ENCODE peak calls at places on chromosomes 1 and 21, in nine cellular contexts. One of them, this sample, is unnamed.

GRCh38 chr1:52836035-52836434 is 6.5 kb upstream of the ZYG11A start:
- DNase-seq in HTR-8/SVneo: no peak
- DNase-seq in activated CD8-positive, alpha-beta memory T cell treated with anti-CD3 and anti-CD28 coated beads for 48 hours: no peak
- DNase-seq in GM20000: no peak
- DNase-seq in stimulated activated CD4-positive, alpha-beta T cell treated with anti-CD3 and anti-CD28 coated beads, Interleukin-2, amount 100 ng/mL, for 48 hours: no peak
- DNase-seq in activated T-helper 1 cell treated with anti-CD3 and anti-CD28 coated beads, Interleukin-12 subunit alpha, Interleukin-12 subunit beta, Interleukin-2, Interleukin-4 antibody, amounts not matched to agents 30 ng/mL and 10 ng/mL and 1 ng/mL, durations not matched to agents 14 hours and 24 hours and 36 hours: no peak
- DNase-seq in cardiac septum: no peak
- DNase-seq in activated B cell treated with CpG ODN at 0.5 μM for 24 hours: no peak
- DNase-seq in activated effector memory CD4-positive, alpha-beta T cell treated with anti-CD3 and anti-CD28 coated beads, Interleukin-2, amount 50 U/mL, for 16 hours: no peak
- DNase-seq in this sample: no peak

GRCh38 chr1:8858112-8858668 is 20.3 kb downstream of the ENO1 start:
- DNase-seq in cardiac septum: no peak
- DNase-seq in activated CD8-positive, alpha-beta memory T cell treated with anti-CD3 and anti-CD28 coated beads for 48 hours: no peak
- DNase-seq in HTR-8/SVneo: no peak
- DNase-seq in activated T-helper 1 cell treated with anti-CD3 and anti-CD28 coated beads, Interleukin-12 subunit alpha, Interleukin-12 subunit beta, Interleukin-2, Interleukin-4 antibody, amounts not matched to agents 30 ng/mL and 10 ng/mL and 1 ng/mL, durations not matched to agents 14 hours and 24 hours and 36 hours: no peak
- DNase-seq in activated effector memory CD4-positive, alpha-beta T cell treated with anti-CD3 and anti-CD28 coated beads, Interleukin-2, amount 50 U/mL, for 16 hours: no peak
- DNase-seq in activated B cell treated with CpG ODN at 0.5 μM for 24 hours: no peak
- DNase-seq in GM20000: no peak
- DNase-seq in stimulated activated CD4-positive, alpha-beta T cell treated with anti-CD3 and anti-CD28 coated beads, Interleukin-2, amount 100 ng/mL, for 48 hours: no peak
- DNase-seq in this sample: no peak

GRCh38 chr21:32233055-32233546 is 45.7 kb downstream of the MIS18A start:
- DNase-seq in activated B cell treated with CpG ODN at 0.5 μM for 24 hours: no peak
- DNase-seq in activated T-helper 1 cell treated with anti-CD3 and anti-CD28 coated beads, Interleukin-12 subunit alpha, Interleukin-12 subunit beta, Interleukin-2, Interleukin-4 antibody, amounts not matched to agents 30 ng/mL and 10 ng/mL and 1 ng/mL, durations not matched to agents 14 hours and 24 hours and 36 hours: no peak
- DNase-seq in GM20000: no peak
- DNase-seq in HTR-8/SVneo: no peak
- DNase-seq in activated CD8-positive, alpha-beta memory T cell treated with anti-CD3 and anti-CD28 coated beads for 48 hours: no peak
- DNase-seq in stimulated activated CD4-positive, alpha-beta T cell treated with anti-CD3 and anti-CD28 coated beads, Interleukin-2, amount 100 ng/mL, for 48 hours: no peak
- DNase-seq in cardiac septum: no peak
- DNase-seq in activated effector memory CD4-positive, alpha-beta T cell treated with anti-CD3 and anti-CD28 coated beads, Interleukin-2, amount 50 U/mL, for 16 hours: no peak
- DNase-seq in this sample: no peak

GRCh38 chr21:41733951-41734689 is 32.7 kb downstream of the RIPK4 start:
- DNase-seq in cardiac septum: no peak
- DNase-seq in activated effector memory CD4-positive, alpha-beta T cell treated with anti-CD3 and anti-CD28 coated beads, Interleukin-2, amount 50 U/mL, for 16 hours: no peak
- DNase-seq in activated B cell treated with CpG ODN at 0.5 μM for 24 hours: no peak
- DNase-seq in activated CD8-positive, alpha-beta memory T cell treated with anti-CD3 and anti-CD28 coated beads for 48 hours: no peak
- DNase-seq in activated T-helper 1 cell treated with anti-CD3 and anti-CD28 coated beads, Interleukin-12 subunit alpha, Interleukin-12 subunit beta, Interleukin-2, Interleukin-4 antibody, amounts not matched to agents 30 ng/mL and 10 ng/mL and 1 ng/mL, durations not matched to agents 14 hours and 24 hours and 36 hours: no peak
- DNase-seq in stimulated activated CD4-positive, alpha-beta T cell treated with anti-CD3 and anti-CD28 coated beads, Interleukin-2, amount 100 ng/mL, for 48 hours: no peak
- DNase-seq in HTR-8/SVneo: no peak
- DNase-seq in GM20000: no peak
- DNase-seq in this sample: no peak

GRCh38 chr1:231799363-231799986 is 172.9 kb downstream of the DISC1 start:
- DNase-seq in activated CD8-positive, alpha-beta memory T cell treated with anti-CD3 and anti-CD28 coated beads for 48 hours: no peak
- DNase-seq in HTR-8/SVneo: no peak
- DNase-seq in GM20000: no peak
- DNase-seq in activated B cell treated with CpG ODN at 0.5 μM for 24 hours: no peak
- DNase-seq in activated T-helper 1 cell treated with anti-CD3 and anti-CD28 coated beads, Interleukin-12 subunit alpha, Interleukin-12 subunit beta, Interleukin-2, Interleukin-4 antibody, amounts not matched to agents 30 ng/mL and 10 ng/mL and 1 ng/mL, durations not matched to agents 14 hours and 24 hours and 36 hours: no peak
- DNase-seq in activated effector memory CD4-positive, alpha-beta T cell treated with anti-CD3 and anti-CD28 coated beads, Interleukin-2, amount 50 U/mL, for 16 hours: no peak
- DNase-seq in stimulated activated CD4-positive, alpha-beta T cell treated with anti-CD3 and anti-CD28 coated beads, Interleukin-2, amount 100 ng/mL, for 48 hours: no peak
- DNase-seq in cardiac septum: no peak
- DNase-seq in this sample: no peak

GRCh38 chr1:912740-913301 is 10.9 kb upstream of the SAMD11 start:
- DNase-seq in cardiac septum: peak
- DNase-seq in activated CD8-positive, alpha-beta memory T cell treated with anti-CD3 and anti-CD28 coated beads for 48 hours: no peak
- DNase-seq in stimulated activated CD4-positive, alpha-beta T cell treated with anti-CD3 and anti-CD28 coated beads, Interleukin-2, amount 100 ng/mL, for 48 hours: no peak
- DNase-seq in HTR-8/SVneo: no peak
- DNase-seq in GM20000: no peak
- DNase-seq in activated T-helper 1 cell treated with anti-CD3 and anti-CD28 coated beads, Interleukin-12 subunit alpha, Interleukin-12 subunit beta, Interleukin-2, Interleukin-4 antibody, amounts not matched to agents 30 ng/mL and 10 ng/mL and 1 ng/mL, durations not matched to agents 14 hours and 24 hours and 36 hours: no peak
- DNase-seq in activated effector memory CD4-positive, alpha-beta T cell treated with anti-CD3 and anti-CD28 coated beads, Interleukin-2, amount 50 U/mL, for 16 hours: peak
- DNase-seq in activated B cell treated with CpG ODN at 0.5 μM for 24 hours: no peak
- DNase-seq in this sample: no peak

GRCh38 chr21:44919913-44920693 is 596 bp downstream of the ITGB2 start:
- DNase-seq in stimulated activated CD4-positive, alpha-beta T cell treated with anti-CD3 and anti-CD28 coated beads, Interleukin-2, amount 100 ng/mL, for 48 hours: no peak
- DNase-seq in activated CD8-positive, alpha-beta memory T cell treated with anti-CD3 and anti-CD28 coated beads for 48 hours: no peak
- DNase-seq in activated B cell treated with CpG ODN at 0.5 μM for 24 hours: no peak
- DNase-seq in activated effector memory CD4-positive, alpha-beta T cell treated with anti-CD3 and anti-CD28 coated beads, Interleukin-2, amount 50 U/mL, for 16 hours: peak
- DNase-seq in cardiac septum: no peak
- DNase-seq in GM20000: no peak
- DNase-seq in activated T-helper 1 cell treated with anti-CD3 and anti-CD28 coated beads, Interleukin-12 subunit alpha, Interleukin-12 subunit beta, Interleukin-2, Interleukin-4 antibody, amounts not matched to agents 30 ng/mL and 10 ng/mL and 1 ng/mL, durations not matched to agents 14 hours and 24 hours and 36 hours: no peak
- DNase-seq in HTR-8/SVneo: no peak
- DNase-seq in this sample: no peak

GRCh38 chr1:205505076-205505729 is 734 bp downstream of the CDK18 start:
- DNase-seq in stimulated activated CD4-positive, alpha-beta T cell treated with anti-CD3 and anti-CD28 coated beads, Interleukin-2, amount 100 ng/mL, for 48 hours: no peak
- DNase-seq in GM20000: no peak
- DNase-seq in activated CD8-positive, alpha-beta memory T cell treated with anti-CD3 and anti-CD28 coated beads for 48 hours: no peak
- DNase-seq in cardiac septum: no peak
- DNase-seq in HTR-8/SVneo: no peak
- DNase-seq in activated T-helper 1 cell treated with anti-CD3 and anti-CD28 coated beads, Interleukin-12 subunit alpha, Interleukin-12 subunit beta, Interleukin-2, Interleukin-4 antibody, amounts not matched to agents 30 ng/mL and 10 ng/mL and 1 ng/mL, durations not matched to agents 14 hours and 24 hours and 36 hours: no peak
- DNase-seq in activated B cell treated with CpG ODN at 0.5 μM for 24 hours: no peak
- DNase-seq in activated effector memory CD4-positive, alpha-beta T cell treated with anti-CD3 and anti-CD28 coated beads, Interleukin-2, amount 50 U/mL, for 16 hours: no peak
- DNase-seq in this sample: no peak

GRCh38 chr1:19222979-19223824 is 13.1 kb upstream of the UBR4 start:
- DNase-seq in GM20000: no peak
- DNase-seq in activated B cell treated with CpG ODN at 0.5 μM for 24 hours: no peak
- DNase-seq in activated effector memory CD4-positive, alpha-beta T cell treated with anti-CD3 and anti-CD28 coated beads, Interleukin-2, amount 50 U/mL, for 16 hours: no peak
- DNase-seq in stimulated activated CD4-positive, alpha-beta T cell treated with anti-CD3 and anti-CD28 coated beads, Interleukin-2, amount 100 ng/mL, for 48 hours: no peak
- DNase-seq in cardiac septum: no peak
- DNase-seq in HTR-8/SVneo: no peak
- DNase-seq in activated T-helper 1 cell treated with anti-CD3 and anti-CD28 coated beads, Interleukin-12 subunit alpha, Interleukin-12 subunit beta, Interleukin-2, Interleukin-4 antibody, amounts not matched to agents 30 ng/mL and 10 ng/mL and 1 ng/mL, durations not matched to agents 14 hours and 24 hours and 36 hours: no peak
- DNase-seq in activated CD8-positive, alpha-beta memory T cell treated with anti-CD3 and anti-CD28 coated beads for 48 hours: no peak
- DNase-seq in this sample: no peak

GRCh38 chr1:83692524-83693336 is 306.2 kb downstream of the TTLL7 start:
- DNase-seq in activated CD8-positive, alpha-beta memory T cell treated with anti-CD3 and anti-CD28 coated beads for 48 hours: no peak
- DNase-seq in stimulated activated CD4-positive, alpha-beta T cell treated with anti-CD3 and anti-CD28 coated beads, Interleukin-2, amount 100 ng/mL, for 48 hours: no peak
- DNase-seq in cardiac septum: no peak
- DNase-seq in HTR-8/SVneo: peak
- DNase-seq in activated T-helper 1 cell treated with anti-CD3 and anti-CD28 coated beads, Interleukin-12 subunit alpha, Interleukin-12 subunit beta, Interleukin-2, Interleukin-4 antibody, amounts not matched to agents 30 ng/mL and 10 ng/mL and 1 ng/mL, durations not matched to agents 14 hours and 24 hours and 36 hours: no peak
- DNase-seq in GM20000: peak
- DNase-seq in activated effector memory CD4-positive, alpha-beta T cell treated with anti-CD3 and anti-CD28 coated beads, Interleukin-2, amount 50 U/mL, for 16 hours: peak
- DNase-seq in activated B cell treated with CpG ODN at 0.5 μM for 24 hours: no peak
- DNase-seq in this sample: no peak

GRCh38 chr1:16888806-16889178 is 7.0 kb upstream of the RNU1-2 start:
- DNase-seq in HTR-8/SVneo: no peak
- DNase-seq in GM20000: no peak
- DNase-seq in stimulated activated CD4-positive, alpha-beta T cell treated with anti-CD3 and anti-CD28 coated beads, Interleukin-2, amount 100 ng/mL, for 48 hours: no peak
- DNase-seq in cardiac septum: no peak
- DNase-seq in activated effector memory CD4-positive, alpha-beta T cell treated with anti-CD3 and anti-CD28 coated beads, Interleukin-2, amount 50 U/mL, for 16 hours: no peak
- DNase-seq in activated B cell treated with CpG ODN at 0.5 μM for 24 hours: no peak
- DNase-seq in activated CD8-positive, alpha-beta memory T cell treated with anti-CD3 and anti-CD28 coated beads for 48 hours: no peak
- DNase-seq in activated T-helper 1 cell treated with anti-CD3 and anti-CD28 coated beads, Interleukin-12 subunit alpha, Interleukin-12 subunit beta, Interleukin-2, Interleukin-4 antibody, amounts not matched to agents 30 ng/mL and 10 ng/mL and 1 ng/mL, durations not matched to agents 14 hours and 24 hours and 36 hours: no peak
- DNase-seq in this sample: no peak

GRCh38 chr1:64242895-64243756 is 39.7 kb downstream of the UBE2U start:
- DNase-seq in activated T-helper 1 cell treated with anti-CD3 and anti-CD28 coated beads, Interleukin-12 subunit alpha, Interleukin-12 subunit beta, Interleukin-2, Interleukin-4 antibody, amounts not matched to agents 30 ng/mL and 10 ng/mL and 1 ng/mL, durations not matched to agents 14 hours and 24 hours and 36 hours: no peak
- DNase-seq in activated effector memory CD4-positive, alpha-beta T cell treated with anti-CD3 and anti-CD28 coated beads, Interleukin-2, amount 50 U/mL, for 16 hours: no peak
- DNase-seq in stimulated activated CD4-positive, alpha-beta T cell treated with anti-CD3 and anti-CD28 coated beads, Interleukin-2, amount 100 ng/mL, for 48 hours: no peak
- DNase-seq in activated CD8-positive, alpha-beta memory T cell treated with anti-CD3 and anti-CD28 coated beads for 48 hours: no peak
- DNase-seq in GM20000: no peak
- DNase-seq in activated B cell treated with CpG ODN at 0.5 μM for 24 hours: no peak
- DNase-seq in cardiac septum: no peak
- DNase-seq in HTR-8/SVneo: no peak
- DNase-seq in this sample: no peak

GRCh38 chr1:202501281-202501680 is 152.8 kb downstream of the PPP1R12B start:
- DNase-seq in activated T-helper 1 cell treated with anti-CD3 and anti-CD28 coated beads, Interleukin-12 subunit alpha, Interleukin-12 subunit beta, Interleukin-2, Interleukin-4 antibody, amounts not matched to agents 30 ng/mL and 10 ng/mL and 1 ng/mL, durations not matched to agents 14 hours and 24 hours and 36 hours: no peak
- DNase-seq in activated CD8-positive, alpha-beta memory T cell treated with anti-CD3 and anti-CD28 coated beads for 48 hours: no peak
- DNase-seq in activated effector memory CD4-positive, alpha-beta T cell treated with anti-CD3 and anti-CD28 coated beads, Interleukin-2, amount 50 U/mL, for 16 hours: no peak
- DNase-seq in cardiac septum: no peak
- DNase-seq in stimulated activated CD4-positive, alpha-beta T cell treated with anti-CD3 and anti-CD28 coated beads, Interleukin-2, amount 100 ng/mL, for 48 hours: no peak
- DNase-seq in HTR-8/SVneo: peak
- DNase-seq in activated B cell treated with CpG ODN at 0.5 μM for 24 hours: no peak
- DNase-seq in GM20000: peak
- DNase-seq in this sample: no peak

GRCh38 chr1:165633624-165634023 is 2.6 kb downstream of the MGST3 start:
- DNase-seq in activated B cell treated with CpG ODN at 0.5 μM for 24 hours: no peak
- DNase-seq in activated effector memory CD4-positive, alpha-beta T cell treated with anti-CD3 and anti-CD28 coated beads, Interleukin-2, amount 50 U/mL, for 16 hours: no peak
- DNase-seq in HTR-8/SVneo: no peak
- DNase-seq in cardiac septum: no peak
- DNase-seq in GM20000: no peak
- DNase-seq in stimulated activated CD4-positive, alpha-beta T cell treated with anti-CD3 and anti-CD28 coated beads, Interleukin-2, amount 100 ng/mL, for 48 hours: no peak
- DNase-seq in activated CD8-positive, alpha-beta memory T cell treated with anti-CD3 and anti-CD28 coated beads for 48 hours: no peak
- DNase-seq in activated T-helper 1 cell treated with anti-CD3 and anti-CD28 coated beads, Interleukin-12 subunit alpha, Interleukin-12 subunit beta, Interleukin-2, Interleukin-4 antibody, amounts not matched to agents 30 ng/mL and 10 ng/mL and 1 ng/mL, durations not matched to agents 14 hours and 24 hours and 36 hours: no peak
- DNase-seq in this sample: no peak

GRCh38 chr1:102833171-102833570 is 275.2 kb downstream of the COL11A1 start:
- DNase-seq in activated CD8-positive, alpha-beta memory T cell treated with anti-CD3 and anti-CD28 coated beads for 48 hours: no peak
- DNase-seq in activated effector memory CD4-positive, alpha-beta T cell treated with anti-CD3 and anti-CD28 coated beads, Interleukin-2, amount 50 U/mL, for 16 hours: no peak
- DNase-seq in cardiac septum: no peak
- DNase-seq in activated T-helper 1 cell treated with anti-CD3 and anti-CD28 coated beads, Interleukin-12 subunit alpha, Interleukin-12 subunit beta, Interleukin-2, Interleukin-4 antibody, amounts not matched to agents 30 ng/mL and 10 ng/mL and 1 ng/mL, durations not matched to agents 14 hours and 24 hours and 36 hours: no peak
- DNase-seq in GM20000: no peak
- DNase-seq in stimulated activated CD4-positive, alpha-beta T cell treated with anti-CD3 and anti-CD28 coated beads, Interleukin-2, amount 100 ng/mL, for 48 hours: no peak
- DNase-seq in HTR-8/SVneo: no peak
- DNase-seq in activated B cell treated with CpG ODN at 0.5 μM for 24 hours: no peak
- DNase-seq in this sample: no peak

GRCh38 chr1:164703415-164703814 is 144.4 kb downstream of the PBX1 start:
- DNase-seq in GM20000: no peak
- DNase-seq in activated effector memory CD4-positive, alpha-beta T cell treated with anti-CD3 and anti-CD28 coated beads, Interleukin-2, amount 50 U/mL, for 16 hours: no peak
- DNase-seq in cardiac septum: no peak
- DNase-seq in activated CD8-positive, alpha-beta memory T cell treated with anti-CD3 and anti-CD28 coated beads for 48 hours: no peak
- DNase-seq in HTR-8/SVneo: no peak
- DNase-seq in activated B cell treated with CpG ODN at 0.5 μM for 24 hours: no peak
- DNase-seq in activated T-helper 1 cell treated with anti-CD3 and anti-CD28 coated beads, Interleukin-12 subunit alpha, Interleukin-12 subunit beta, Interleukin-2, Interleukin-4 antibody, amounts not matched to agents 30 ng/mL and 10 ng/mL and 1 ng/mL, durations not matched to agents 14 hours and 24 hours and 36 hours: no peak
- DNase-seq in stimulated activated CD4-positive, alpha-beta T cell treated with anti-CD3 and anti-CD28 coated beads, Interleukin-2, amount 100 ng/mL, for 48 hours: no peak
- DNase-seq in this sample: no peak

GRCh38 chr21:33896691-33897090 is 18.9 kb downstream of the ATP5PO start:
- DNase-seq in stimulated activated CD4-positive, alpha-beta T cell treated with anti-CD3 and anti-CD28 coated beads, Interleukin-2, amount 100 ng/mL, for 48 hours: no peak
- DNase-seq in activated effector memory CD4-positive, alpha-beta T cell treated with anti-CD3 and anti-CD28 coated beads, Interleukin-2, amount 50 U/mL, for 16 hours: no peak
- DNase-seq in HTR-8/SVneo: no peak
- DNase-seq in activated T-helper 1 cell treated with anti-CD3 and anti-CD28 coated beads, Interleukin-12 subunit alpha, Interleukin-12 subunit beta, Interleukin-2, Interleukin-4 antibody, amounts not matched to agents 30 ng/mL and 10 ng/mL and 1 ng/mL, durations not matched to agents 14 hours and 24 hours and 36 hours: no peak
- DNase-seq in cardiac septum: no peak
- DNase-seq in GM20000: no peak
- DNase-seq in activated B cell treated with CpG ODN at 0.5 μM for 24 hours: no peak
- DNase-seq in activated CD8-positive, alpha-beta memory T cell treated with anti-CD3 and anti-CD28 coated beads for 48 hours: no peak
- DNase-seq in this sample: no peak

GRCh38 chr1:3217887-3218679 is 149.1 kb downstream of the PRDM16 start:
- DNase-seq in activated CD8-positive, alpha-beta memory T cell treated with anti-CD3 and anti-CD28 coated beads for 48 hours: no peak
- DNase-seq in HTR-8/SVneo: no peak
- DNase-seq in activated B cell treated with CpG ODN at 0.5 μM for 24 hours: no peak
- DNase-seq in cardiac septum: no peak
- DNase-seq in GM20000: no peak
- DNase-seq in activated T-helper 1 cell treated with anti-CD3 and anti-CD28 coated beads, Interleukin-12 subunit alpha, Interleukin-12 subunit beta, Interleukin-2, Interleukin-4 antibody, amounts not matched to agents 30 ng/mL and 10 ng/mL and 1 ng/mL, durations not matched to agents 14 hours and 24 hours and 36 hours: no peak
- DNase-seq in activated effector memory CD4-positive, alpha-beta T cell treated with anti-CD3 and anti-CD28 coated beads, Interleukin-2, amount 50 U/mL, for 16 hours: no peak
- DNase-seq in stimulated activated CD4-positive, alpha-beta T cell treated with anti-CD3 and anti-CD28 coated beads, Interleukin-2, amount 100 ng/mL, for 48 hours: no peak
- DNase-seq in this sample: no peak

This sample was measured in stimulated activated effector memory CD8-positive, alpha-beta T cell treated with anti-CD3 and anti-CD28 coated beads, Interleukin-12 subunit alpha, Interleukin-12 subunit beta, amount 100 ng/mL, for 72 hours.